ENCODE peak calls at places on chromosome 7, in five cellular contexts. U, T, I, P and B are unnamed samples.

GRCh38 chr7:99720370-99721128 is 14.4 kb downstream of the CYP3A7 start:
- DNase-seq in T (no peak), P (no peak), I (no peak), U (no peak), B (no peak)

GRCh38 chr7:131581241-131582157 is 25.1 kb upstream of the PODXL start:
- DNase-seq in U (no peak), P (no peak), T (no peak), I (peak), B (no peak)

GRCh38 chr7:311131-311680 is 21.2 kb downstream of the FOXL3 start:
- DNase-seq in P (no peak), U (no peak), T (no peak), I (no peak), B (no peak)

GRCh38 chr7:138125598-138126111 is 49.4 kb downstream of the AKR1D1 start:
- DNase-seq in U (no peak), I (peak), P (no peak), T (no peak), B (peak)

GRCh38 chr7:128672927-128673517 is 930 bp downstream of the GARIN1A start:
- DNase-seq in T (no peak), P (peak), I (peak), U (no peak), B (no peak)

GRCh38 chr7:108415821-108416536 is 40.3 kb downstream of the NRCAM start:
- DNase-seq in T (no peak), I (peak), P (peak), U (no peak), B (peak)

GRCh38 chr7:105067691-105068090 is 53.7 kb downstream of the KMT2E start:
- DNase-seq in T (no peak), U (no peak), I (no peak), P (no peak), B (no peak)

GRCh38 chr7:121385800-121386179 is 10.3 kb downstream of the FAM3C start:
- DNase-seq in U (no peak), P (no peak), I (no peak), T (no peak), B (peak)

GRCh38 chr7:79570904-79571303 is 117.4 kb upstream of the MAGI2 start:
- DNase-seq in P (no peak), U (no peak), T (no peak), I (no peak), B (no peak)

GRCh38 chr7:152760384-152761115 is 998 bp downstream of the ACTR3B start:
- DNase-seq in P (no peak), I (peak), U (no peak), T (no peak), B (no peak)

GRCh38 chr7:151796091-151796870 is 80.6 kb downstream of the PRKAG2 start:
- DNase-seq in I (peak), P (peak), U (no peak), T (no peak), B (no peak)

GRCh38 chr7:74002474-74003017 is 25.4 kb upstream of the ELN start:
- DNase-seq in I (peak), P (peak), U (no peak), T (peak), B (no peak)

GRCh38 chr7:26073041-26073440 is 79.0 kb upstream of the NFE2L3 start:
- DNase-seq in U (no peak), T (no peak), P (no peak), I (no peak), B (no peak)

GRCh38 chr7:149427096-149427680 is 33.7 kb downstream of the ZNF777 start:
- DNase-seq in I (no peak), U (no peak), P (no peak), T (no peak), B (no peak)

GRCh38 chr7:127530148-127530547 is 55.2 kb downstream of the GCC1 start:
- DNase-seq in P (no peak), T (no peak), U (no peak), I (no peak), B (no peak)

GRCh38 chr7:123367508-123368122 is 166.8 kb downstream of the IQUB start:
- DNase-seq in T (no peak), P (peak), U (no peak), I (peak), B (peak)

GRCh38 chr7:3177271-3177670 is 123.8 kb upstream of the SDK1 start:
- DNase-seq in I (no peak), U (no peak), P (no peak), T (no peak), B (no peak)

GRCh38 chr7:139245401-139245800 is 14.4 kb downstream of the UBN2 start:
- DNase-seq in P (no peak), T (no peak), U (no peak), I (no peak), B (no peak)

GRCh38 chr7:79137942-79138341 is 315.5 kb downstream of the MAGI2 start:
- DNase-seq in I (peak), P (no peak), U (no peak), T (no peak), B (peak)

GRCh38 chr7:148901178-148901577 is 17.1 kb upstream of the EZH2 start:
- DNase-seq in I (no peak), U (no peak), T (no peak), P (no peak), B (no peak)

GRCh38 chr7:40799493-40800406 is 664.9 kb downstream of the SUGCT start:
- DNase-seq in I (no peak), U (no peak), P (no peak), T (no peak), B (no peak)

GRCh38 chr7:82335927-82336326 is 107.7 kb downstream of the CACNA2D1 start:
- DNase-seq in P (no peak), I (peak), U (no peak), T (no peak), B (no peak)

GRCh38 chr7:116122972-116123595 is 87.3 kb upstream of the TES start:
- DNase-seq in T (peak), U (no peak), I (peak), P (no peak), B (no peak)

GRCh38 chr7:133504825-133505224 is 251.9 kb downstream of the EXOC4 start:
- DNase-seq in I (peak), U (no peak), P (no peak), T (no peak), B (no peak)

GRCh38 chr7:47915066-47915976 is 32.9 kb downstream of the PKD1L1 start:
- DNase-seq in U (no peak), I (peak), P (no peak), T (no peak), B (no peak)

GRCh38 chr7:27459729-27460048 is 203.0 kb downstream of the HIBADH start:
- DNase-seq in T (no peak), I (no peak), U (no peak), P (no peak), B (peak)